ENCODE peak calls at places on chromosomes 16 and 17, in ten cellular contexts. One of them, this sample, is unnamed. For H3K36me3, the result is how much of the 10 kb centered on the place peaks cover.

GRCh38 chr17:31299624-31300023 is 2.6 kb upstream of the OMG start:
- DNase-seq in ovary: no peak
- DNase-seq in HCT116: no peak
- DNase-seq in heart left ventricle: no peak
- DNase-seq in vagina: no peak
- DNase-seq in endothelial cell of umbilical vein: no peak
- DNase-seq in adrenal gland: no peak
- DNase-seq in Peyer's patch: no peak
- DNase-seq in tibial nerve: no peak
- DNase-seq in spleen: no peak
- DNase-seq in this sample: no peak

GRCh38 chr16:67533024-67533560 is 4.5 kb downstream of the RIPOR1 start:
- DNase-seq in tibial nerve: no peak
- DNase-seq in vagina: no peak
- DNase-seq in Peyer's patch: no peak
- DNase-seq in spleen: no peak
- DNase-seq in heart left ventricle: no peak
- DNase-seq in endothelial cell of umbilical vein: no peak
- DNase-seq in HCT116: no peak
- DNase-seq in ovary: no peak
- DNase-seq in adrenal gland: no peak
- DNase-seq in this sample: no peak

GRCh38 chr17:56441331-56441730 is 152.2 kb upstream of the NOG start:
- DNase-seq in heart left ventricle: no peak
- DNase-seq in HCT116: no peak
- DNase-seq in tibial nerve: no peak
- DNase-seq in adrenal gland: no peak
- DNase-seq in ovary: no peak
- DNase-seq in vagina: no peak
- DNase-seq in spleen: no peak
- DNase-seq in endothelial cell of umbilical vein: peak
- DNase-seq in Peyer's patch: no peak
- DNase-seq in this sample: no peak

GRCh38 chr16:30839523-30840227 is 52.7 kb upstream of the ZNF629 start:
- DNase-seq in adrenal gland: no peak
- DNase-seq in ovary: no peak
- DNase-seq in vagina: no peak
- DNase-seq in spleen: no peak
- DNase-seq in HCT116: no peak
- DNase-seq in Peyer's patch: peak
- DNase-seq in heart left ventricle: no peak
- DNase-seq in endothelial cell of umbilical vein: no peak
- DNase-seq in tibial nerve: no peak
- DNase-seq in this sample: no peak

GRCh38 chr16:55401036-55401435 is 77.0 kb downstream of the IRX6 start:
- DNase-seq in vagina: no peak
- DNase-seq in endothelial cell of umbilical vein: no peak
- DNase-seq in Peyer's patch: no peak
- DNase-seq in heart left ventricle: no peak
- DNase-seq in ovary: no peak
- DNase-seq in spleen: no peak
- DNase-seq in adrenal gland: no peak
- DNase-seq in tibial nerve: no peak
- DNase-seq in HCT116: no peak
- DNase-seq in this sample: no peak

GRCh38 chr16:4313563-4314531 is 2.0 kb upstream of the GLIS2 start:
- DNase-seq in heart left ventricle: no peak
- DNase-seq in vagina: peak
- DNase-seq in ovary: peak
- DNase-seq in Peyer's patch: no peak
- DNase-seq in HCT116: peak
- DNase-seq in endothelial cell of umbilical vein: no peak
- DNase-seq in spleen: no peak
- DNase-seq in adrenal gland: no peak
- DNase-seq in tibial nerve: no peak
- DNase-seq in this sample: no peak

GRCh38 chr17:67942810-67943209 is 53.5 kb downstream of the C17orf58 start:
- DNase-seq in adrenal gland: no peak
- DNase-seq in Peyer's patch: no peak
- DNase-seq in spleen: no peak
- DNase-seq in vagina: no peak
- DNase-seq in heart left ventricle: no peak
- DNase-seq in endothelial cell of umbilical vein: peak
- DNase-seq in tibial nerve: no peak
- DNase-seq in ovary: no peak
- DNase-seq in HCT116: no peak
- DNase-seq in this sample: no peak

GRCh38 chr16:19945934-19946333 is 61.3 kb upstream of the GPRC5B start:
- DNase-seq in vagina: no peak
- DNase-seq in heart left ventricle: no peak
- DNase-seq in spleen: no peak
- DNase-seq in Peyer's patch: no peak
- DNase-seq in adrenal gland: no peak
- DNase-seq in endothelial cell of umbilical vein: no peak
- DNase-seq in ovary: no peak
- DNase-seq in tibial nerve: no peak
- DNase-seq in HCT116: no peak
- DNase-seq in this sample: no peak

DNA sequence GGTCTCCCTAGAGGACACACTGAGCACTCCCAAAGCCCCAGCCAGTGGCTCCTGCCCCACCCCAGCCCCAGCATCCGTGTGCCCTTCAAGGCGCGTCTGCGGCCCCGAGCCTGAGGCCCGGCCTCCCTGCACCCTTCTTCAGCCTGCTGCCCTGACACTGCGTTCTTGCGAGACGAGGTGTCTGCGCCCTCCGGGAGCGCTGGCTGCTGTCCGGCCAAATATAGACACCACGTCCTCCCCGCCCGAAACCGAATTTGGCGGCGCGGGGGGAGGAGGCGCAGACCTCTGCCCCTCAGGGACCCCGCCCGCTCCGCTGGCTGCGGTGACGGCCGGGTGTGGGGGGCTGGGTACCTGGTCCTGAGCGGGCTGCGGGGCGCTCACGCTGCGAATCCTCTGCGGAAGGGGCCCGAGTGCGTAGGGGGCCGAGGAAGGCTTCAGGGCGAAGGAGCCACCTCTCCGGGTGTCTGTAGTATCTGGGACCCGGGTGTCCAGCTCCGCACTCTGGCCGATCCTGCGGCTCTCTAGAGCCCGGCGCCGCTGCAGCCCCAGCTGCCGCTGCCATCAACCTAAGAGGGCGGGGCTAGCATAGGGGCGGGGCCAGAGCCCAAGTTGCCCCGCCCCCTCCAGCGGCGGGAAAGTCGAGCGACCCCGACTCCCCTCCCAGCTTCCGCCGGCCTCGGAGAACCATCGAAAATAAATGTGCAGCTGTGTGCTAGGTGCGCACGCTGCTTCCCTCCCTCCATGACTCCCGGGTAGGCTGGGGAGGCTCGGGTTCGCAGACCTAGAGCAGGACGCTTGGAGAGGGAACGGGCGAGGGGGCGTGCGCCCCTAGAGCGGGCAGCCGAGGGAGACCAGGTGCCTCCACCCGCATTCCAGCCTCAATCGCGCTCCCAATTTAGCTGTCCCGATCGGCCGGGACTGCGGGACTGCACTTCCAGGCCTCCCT is at the start of gene CORO6:
- DNase-seq in spleen: peak
- DNase-seq in endothelial cell of umbilical vein: peak
- DNase-seq in ovary: peak
- DNase-seq in Peyer's patch: peak
- DNase-seq in adrenal gland: no peak
- DNase-seq in heart left ventricle: peak
- DNase-seq in vagina: no peak
- DNase-seq in tibial nerve: no peak
- DNase-seq in HCT116: no peak
- DNase-seq in this sample: peak
- TF ChIP-seq POLR2A in spleen: no peak
- TF ChIP-seq POLR2A in endothelial cell of umbilical vein: no peak
- TF ChIP-seq POLR2A in ovary: no peak
- TF ChIP-seq POLR2A in Peyer's patch: no peak
- TF ChIP-seq POLR2A in adrenal gland: no peak
- TF ChIP-seq POLR2A in heart left ventricle: peak
- TF ChIP-seq POLR2A in vagina: no peak
- TF ChIP-seq POLR2A in tibial nerve: peak
- TF ChIP-seq POLR2A in HCT116: no peak
- TF ChIP-seq POLR2A in this sample: peak

DNA sequence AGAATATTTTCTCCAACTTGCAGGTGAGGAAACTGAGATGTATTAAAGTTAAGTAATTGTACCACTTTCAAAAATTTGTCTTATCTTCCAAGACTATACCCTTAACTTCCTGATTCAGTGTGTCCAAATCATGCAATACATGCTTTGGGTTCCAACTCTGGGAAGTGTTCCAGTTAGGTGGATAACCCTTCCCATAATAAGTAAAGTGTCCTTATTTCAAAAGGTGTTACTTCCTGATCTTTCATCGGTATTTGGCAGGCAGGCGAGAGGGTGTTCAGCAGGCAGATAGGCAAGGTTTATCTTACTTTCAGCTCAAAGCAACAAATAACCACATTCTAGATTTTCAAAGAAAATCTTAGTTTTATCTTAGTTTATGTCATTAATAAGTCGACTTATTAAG is 46.3 kb upstream of the ARHGAP44 start:
- DNase-seq in HCT116: no peak
- DNase-seq in Peyer's patch: no peak
- DNase-seq in heart left ventricle: no peak
- DNase-seq in spleen: no peak
- DNase-seq in adrenal gland: no peak
- DNase-seq in ovary: no peak
- DNase-seq in endothelial cell of umbilical vein: no peak
- DNase-seq in tibial nerve: no peak
- DNase-seq in vagina: no peak
- DNase-seq in this sample: no peak
- H3K36me3 ChIP-seq in HCT116: under half
- H3K36me3 ChIP-seq in Peyer's patch: under half
- H3K36me3 ChIP-seq in heart left ventricle: under half
- H3K36me3 ChIP-seq in spleen: under half
- H3K36me3 ChIP-seq in adrenal gland: under half
- H3K36me3 ChIP-seq in ovary: under half
- H3K36me3 ChIP-seq in endothelial cell of umbilical vein: under half
- H3K36me3 ChIP-seq in tibial nerve: under half
- H3K36me3 ChIP-seq in vagina: under half
- H3K36me3 ChIP-seq in this sample: under half

DNA sequence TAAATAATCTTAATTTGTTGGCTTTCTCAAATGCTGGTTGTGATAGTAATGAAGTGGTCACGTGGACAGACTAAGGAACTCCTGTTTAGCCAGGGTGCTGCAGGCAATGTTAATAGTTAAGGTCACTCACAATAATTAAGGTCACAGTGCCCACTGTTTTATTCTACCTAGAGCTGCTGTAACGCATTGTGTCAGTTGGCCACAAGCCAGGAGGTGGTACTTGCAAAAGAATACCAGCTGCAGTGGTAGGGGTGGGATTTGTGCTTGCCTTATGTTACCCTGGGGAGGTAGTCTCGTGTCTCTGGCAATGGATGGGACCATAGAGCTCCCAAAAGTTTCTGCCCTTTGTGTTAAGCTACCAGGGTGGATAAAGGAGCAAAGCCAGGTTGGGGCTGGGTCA is 969.1 kb upstream of the CDH8 start:
- DNase-seq in ovary: no peak
- DNase-seq in adrenal gland: no peak
- DNase-seq in spleen: no peak
- DNase-seq in vagina: no peak
- DNase-seq in Peyer's patch: no peak
- DNase-seq in endothelial cell of umbilical vein: no peak
- DNase-seq in tibial nerve: no peak
- DNase-seq in heart left ventricle: no peak
- DNase-seq in HCT116: no peak
- DNase-seq in this sample: no peak
- H3K4me3 ChIP-seq in ovary: no peak
- H3K4me3 ChIP-seq in adrenal gland: no peak
- H3K4me3 ChIP-seq in spleen: no peak
- H3K4me3 ChIP-seq in vagina: no peak
- H3K4me3 ChIP-seq in Peyer's patch: no peak
- H3K4me3 ChIP-seq in endothelial cell of umbilical vein: no peak
- H3K4me3 ChIP-seq in tibial nerve: no peak
- H3K4me3 ChIP-seq in heart left ventricle: no peak
- H3K4me3 ChIP-seq in HCT116: no peak
- H3K4me3 ChIP-seq in this sample: no peak

GRCh38 chr17:75524971-75525805 is at the start of gene LLGL2:
- DNase-seq in Peyer's patch: peak
- DNase-seq in vagina: no peak
- DNase-seq in HCT116: peak
- DNase-seq in ovary: peak
- DNase-seq in spleen: peak
- DNase-seq in tibial nerve: peak
- DNase-seq in endothelial cell of umbilical vein: peak
- DNase-seq in adrenal gland: peak
- DNase-seq in heart left ventricle: peak
- DNase-seq in this sample: peak

GRCh38 chr17:75523647-75524046 is 1.9 kb upstream of the LLGL2 start:
- DNase-seq in adrenal gland: no peak
- DNase-seq in HCT116: no peak
- DNase-seq in endothelial cell of umbilical vein: no peak
- DNase-seq in vagina: no peak
- DNase-seq in ovary: no peak
- DNase-seq in heart left ventricle: no peak
- DNase-seq in tibial nerve: no peak
- DNase-seq in spleen: no peak
- DNase-seq in Peyer's patch: no peak
- DNase-seq in this sample: no peak

GRCh38 chr17:75525806-75526554 is 483 bp downstream of the LLGL2 start:
- DNase-seq in HCT116: no peak
- DNase-seq in ovary: no peak
- DNase-seq in tibial nerve: no peak
- DNase-seq in adrenal gland: no peak
- DNase-seq in spleen: peak
- DNase-seq in vagina: no peak
- DNase-seq in heart left ventricle: no peak
- DNase-seq in endothelial cell of umbilical vein: no peak
- DNase-seq in Peyer's patch: peak
- DNase-seq in this sample: no peak

GRCh38 chr17:75524269-75524970 is 1.1 kb upstream of the LLGL2 start:
- DNase-seq in vagina: no peak
- DNase-seq in spleen: peak
- DNase-seq in adrenal gland: no peak
- DNase-seq in endothelial cell of umbilical vein: no peak
- DNase-seq in heart left ventricle: no peak
- DNase-seq in Peyer's patch: no peak
- DNase-seq in HCT116: no peak
- DNase-seq in ovary: no peak
- DNase-seq in tibial nerve: no peak
- DNase-seq in this sample: no peak

DNA sequence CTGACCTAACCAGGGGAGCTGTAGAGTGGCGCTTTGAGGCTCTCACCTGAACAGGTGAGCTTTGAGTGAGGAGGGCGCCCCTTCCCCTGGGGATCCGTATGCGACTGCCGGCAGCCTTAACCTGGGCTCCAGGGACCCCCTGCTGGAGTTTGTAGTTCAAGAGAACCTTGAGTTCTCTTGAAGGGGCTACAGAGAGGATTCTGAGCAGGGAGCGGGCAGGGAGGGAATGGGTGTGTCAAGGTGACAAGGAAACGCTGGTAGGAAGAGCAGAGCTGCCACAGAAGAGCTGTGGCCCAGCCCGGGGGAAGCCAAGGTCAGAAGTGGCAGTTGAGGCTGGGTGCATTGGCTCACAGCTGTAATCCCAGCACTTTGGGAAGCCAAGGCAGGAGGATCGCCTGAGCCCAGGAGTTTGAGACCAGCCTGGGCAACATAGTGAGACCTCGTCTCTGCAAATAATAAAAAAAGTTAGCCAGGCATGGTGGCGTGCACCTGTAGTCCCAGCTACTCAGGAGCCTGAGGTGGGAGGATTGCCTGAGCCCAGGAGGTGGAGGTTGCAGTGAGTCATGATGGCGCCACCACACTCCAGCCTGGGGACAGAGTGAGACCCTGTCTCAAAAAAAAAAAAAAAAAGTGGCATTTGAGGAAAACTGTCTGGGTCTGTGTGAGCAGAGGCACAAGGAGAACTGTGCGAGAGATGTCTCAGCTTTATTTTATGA is 1.2 kb downstream of the LLGL2 start:
- DNase-seq in vagina: no peak
- DNase-seq in spleen: peak
- DNase-seq in ovary: no peak
- DNase-seq in HCT116: no peak
- DNase-seq in Peyer's patch: peak
- DNase-seq in adrenal gland: no peak
- DNase-seq in endothelial cell of umbilical vein: no peak
- DNase-seq in heart left ventricle: no peak
- DNase-seq in tibial nerve: no peak
- DNase-seq in this sample: no peak
- TF ChIP-seq POLR2A in vagina: no peak
- TF ChIP-seq POLR2A in spleen: no peak
- TF ChIP-seq POLR2A in ovary: no peak
- TF ChIP-seq POLR2A in HCT116: no peak
- TF ChIP-seq POLR2A in Peyer's patch: peak
- TF ChIP-seq POLR2A in adrenal gland: no peak
- TF ChIP-seq POLR2A in endothelial cell of umbilical vein: no peak
- TF ChIP-seq POLR2A in heart left ventricle: no peak
- TF ChIP-seq POLR2A in tibial nerve: no peak
- TF ChIP-seq POLR2A in this sample: no peak

This sample was measured in uterus.